ENCODE peak calls at places on chromosomes 12 and 14, in eight cellular contexts. A, B, Z, S, Q, C, X and H are unnamed samples.

GRCh38 chr12:28868414-28868813 is 280.7 kb upstream of the FAR2 start:
- DNase-seq in C (no peak), Q (no peak), Z (no peak), S (no peak), X (no peak), B (no peak), A (no peak), H (no peak)

GRCh38 chr12:52692253-52692652 is 11.1 kb downstream of the KRT77 start:
- DNase-seq in X (no peak), Z (no peak), B (no peak), C (no peak), Q (no peak), A (no peak), S (no peak), H (no peak)

GRCh38 chr14:96821501-96821900 is 24.3 kb downstream of the VRK1 start:
- DNase-seq in B (no peak), X (no peak), Z (no peak), S (no peak), A (no peak), C (no peak), Q (no peak), H (no peak)

GRCh38 chr12:2488596-2488995 is 306.2 kb upstream of the FKBP4 start:
- DNase-seq in C (no peak), A (no peak), X (no peak), Z (no peak), S (no peak), B (no peak), Q (no peak), H (no peak)

GRCh38 chr12:69071091-69071370 is 138.1 kb upstream of the CPM start:
- DNase-seq in C (no peak), B (no peak), Q (no peak), A (no peak), X (no peak), S (no peak), Z (no peak), H (no peak)

GRCh38 chr12:103423061-103423473 is 72.7 kb downstream of the C12orf42 start:
- DNase-seq in C (no peak), A (no peak), B (no peak), Q (no peak), Z (no peak), S (no peak), X (no peak), H (no peak)

GRCh38 chr14:95313707-95314106 is 6.0 kb downstream of the CLMN start:
- DNase-seq in Q (peak; percentile 83), Z (peak; percentile 51), S (no peak), B (peak; percentile 59), C (no peak), A (peak; percentile 77), X (no peak), H (peak; percentile 37)

GRCh38 chr12:15563683-15564082 is 225.5 kb downstream of the EPS8 start:
- DNase-seq in Q (no peak), C (no peak), S (no peak), Z (no peak), X (no peak), A (no peak), B (no peak), H (peak; percentile 59)

GRCh38 chr12:88955541-88955940 is 375.3 kb upstream of the KITLG start:
- DNase-seq in Q (no peak), X (no peak), Z (no peak), S (no peak), A (no peak), C (no peak), B (no peak), H (peak; percentile 13)

GRCh38 chr12:95767703-95768102 is 22.9 kb downstream of the NTN4 start:
- DNase-seq in S (no peak), X (no peak), Z (no peak), B (no peak), A (no peak), Q (no peak), C (no peak), H (no peak)

GRCh38 chr14:93970589-93970966 is 5.8 kb downstream of the ASB2 start:
- DNase-seq in S (no peak), X (no peak), C (peak; percentile 33), A (peak; percentile 66), Q (no peak), B (peak; percentile 55), Z (peak; percentile 31), H (peak; percentile 50)

GRCh38 chr12:104022816-104023215 is 27.2 kb downstream of the GLT8D2 start:
- DNase-seq in Q (no peak), S (no peak), Z (no peak), B (no peak), X (no peak), A (no peak), C (no peak), H (no peak)

GRCh38 chr12:4505381-4505986 is 33.2 kb upstream of the RAD51AP1 start:
- DNase-seq in Q (no peak), C (no peak), A (no peak), B (no peak), S (no peak), X (no peak), Z (no peak), H (no peak)

GRCh38 chr14:61525293-61526011 is 169.9 kb upstream of the HIF1A start:
- DNase-seq in B (peak; percentile 86), Q (peak; percentile 73), C (peak; percentile 97), S (peak; percentile 64), X (no peak), Z (peak; percentile 56), A (peak; percentile 38), H (peak; percentile 71)

GRCh38 chr14:76844223-76844622 is 18.0 kb downstream of the LRRC74A start:
- DNase-seq in X (no peak), Q (peak; percentile 74), Z (peak; percentile 29), B (peak; percentile 83), C (peak; percentile 47), S (no peak), A (peak; percentile 31), H (no peak)

GRCh38 chr12:110403975-110404675 is 617 bp upstream of the ANAPC7 start:
- DNase-seq in B (peak; percentile 50), Z (peak; percentile 90), X (no peak), Q (peak; percentile 87), C (peak; percentile 45), S (no peak), A (peak; percentile 83), H (peak; percentile 77)

GRCh38 chr14:22070119-22070982 is 396.7 kb upstream of the OR4E1 start:
- DNase-seq in A (peak; percentile 31), Z (no peak), C (no peak), S (no peak), X (no peak), B (peak; percentile 23), Q (no peak), H (peak; percentile 31)

GRCh38 chr12:93302331-93303229 is 75.1 kb upstream of the NUDT4 start:
- DNase-seq in S (peak; percentile 36), A (no peak), C (no peak), B (no peak), Z (no peak), Q (no peak), X (no peak), H (no peak)
- H3K27ac ChIP-seq in S (peak overlapping the region; percentile 82), A (peak overlapping the region; percentile 57), C (no peak overlapping the region), B (no peak overlapping the region), Z (no peak overlapping the region), Q (no peak overlapping the region), X (no peak overlapping the region), H (no peak overlapping the region)

GRCh38 chr14:104745431-104745830 is 7.5 kb upstream of the SIVA1 start:
- DNase-seq in X (no peak), A (no peak), S (no peak), Z (no peak), C (no peak), Q (no peak), B (no peak), H (no peak)

GRCh38 chr14:104742586-104743455 is 10.1 kb upstream of the SIVA1 start:
- DNase-seq in X (no peak), S (no peak), Z (no peak), C (no peak), B (no peak), Q (no peak), A (no peak), H (no peak)

GRCh38 chr14:104744484-104744883 is 8.5 kb upstream of the SIVA1 start:
- DNase-seq in Q (no peak), S (no peak), Z (no peak), C (no peak), B (no peak), X (no peak), A (no peak), H (no peak)

GRCh38 chr14:104741803-104742251 is 11.1 kb upstream of the SIVA1 start:
- DNase-seq in Z (no peak), C (no peak), X (no peak), S (no peak), Q (no peak), A (no peak), B (no peak), H (no peak)

DNA sequence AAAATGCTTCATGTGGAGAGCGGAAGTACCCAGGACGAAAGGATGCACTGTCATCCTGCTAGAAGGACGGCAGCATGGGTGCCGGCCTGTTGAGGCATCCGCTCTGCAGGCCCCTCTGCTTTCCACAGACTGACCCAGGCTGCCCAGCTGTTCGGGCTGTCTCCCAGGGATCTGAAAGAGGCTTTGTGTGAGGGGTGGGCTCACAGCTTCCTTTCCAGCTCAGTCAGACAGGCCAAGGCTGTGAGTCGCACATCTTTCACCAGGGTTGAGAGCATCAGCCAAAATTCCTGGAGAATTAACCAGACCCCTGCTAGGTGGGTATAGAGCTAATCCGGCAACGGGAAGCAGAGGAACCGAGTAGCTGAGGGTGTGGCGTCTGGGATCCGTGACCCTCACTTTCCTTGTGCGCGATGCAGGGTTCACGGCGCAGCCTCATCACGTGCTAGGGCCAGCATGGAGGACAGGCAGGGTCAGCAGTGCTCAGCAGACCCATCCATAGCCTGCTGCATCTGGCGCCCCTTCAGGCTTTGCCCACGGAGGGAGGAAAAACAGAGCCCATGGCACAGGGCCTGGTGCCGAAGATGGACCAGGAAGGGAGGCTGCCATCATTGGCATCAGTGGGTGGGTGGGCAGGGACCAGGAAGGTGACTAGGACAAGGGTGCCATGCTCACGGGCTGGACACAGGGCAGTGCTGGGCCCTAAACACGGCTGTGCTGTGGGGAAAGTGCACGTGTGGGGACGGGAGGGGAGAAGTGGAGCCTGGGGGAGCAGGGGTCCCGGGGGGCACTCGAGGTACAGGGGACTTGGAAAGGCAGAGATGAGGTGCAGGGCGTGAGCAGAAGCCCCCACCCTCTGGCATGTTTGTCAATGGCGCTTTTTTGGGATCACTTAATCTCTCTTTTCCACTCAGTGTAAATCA is 9.2 kb upstream of the SIVA1 start:
- DNase-seq in C (no peak), Q (no peak), A (no peak), Z (no peak), B (no peak), S (no peak), X (no peak), H (no peak)
- H3K27ac ChIP-seq in C (no peak overlapping the region), Q (no peak overlapping the region), A (no peak overlapping the region), Z (no peak overlapping the region), B (no peak overlapping the region), S (peak overlapping the region; percentile 93), X (no peak overlapping the region), H (no peak overlapping the region)

DNA sequence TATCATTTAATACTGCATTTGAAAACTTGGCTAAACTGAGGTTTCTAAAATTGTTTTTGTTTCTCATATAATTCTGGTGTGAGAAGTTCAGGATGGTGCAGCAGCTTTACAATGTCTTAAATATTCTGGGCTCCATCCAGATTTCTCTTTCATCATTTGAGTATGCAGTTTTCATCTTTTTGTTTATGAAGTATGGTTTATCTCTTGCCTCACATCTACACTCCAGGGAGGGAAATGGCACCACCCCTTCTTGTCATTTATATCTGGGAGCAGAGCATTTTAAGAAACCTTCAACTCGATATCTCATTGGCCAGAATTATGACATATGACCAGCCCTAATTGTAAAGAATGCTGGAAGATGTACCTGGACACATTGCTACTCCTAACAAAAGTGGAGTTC is 24.3 kb downstream of the GEMIN2 start:
- DNase-seq in Z (no peak), C (no peak), Q (no peak), B (no peak), S (no peak), X (no peak), A (no peak), H (no peak)
- H3K27ac ChIP-seq in Z (no peak overlapping the region), C (no peak overlapping the region), Q (no peak overlapping the region), B (no peak overlapping the region), S (no peak overlapping the region), X (no peak overlapping the region), A (no peak overlapping the region), H (no peak overlapping the region)

GRCh38 chr12:71626768-71627167 is 36.9 kb downstream of the ZFC3H1 start:
- DNase-seq in B (no peak), X (no peak), A (no peak), Z (no peak), C (no peak), Q (no peak), S (no peak), H (no peak)
- H3K27ac ChIP-seq in B (peak overlapping the region; percentile 13), X (no peak overlapping the region), A (no peak overlapping the region), Z (no peak overlapping the region), C (no peak overlapping the region), Q (no peak overlapping the region), S (no peak overlapping the region), H (no peak overlapping the region)